ENCODE peak calls at places on chromosomes 12 and 14, in four cellular contexts. L is GM20000, W is astrocyte of the cerebellum, T is fibroblast of lung. S is an unnamed sample.

GRCh38 chr14:60183724-60184596 is 18.8 kb upstream of the DHRS7 start:
- DNase-seq in L (no peak), W (peak), T (peak), S (peak)

GRCh38 chr12:93813972-93814821 is 137.0 kb downstream of the CRADD start:
- DNase-seq in L (no peak), W (no peak), T (peak), S (no peak)

GRCh38 chr12:121668750-121669524 is 517 bp downstream of the MORN3 start:
- DNase-seq in L (no peak), W (peak), T (peak), S (no peak)

GRCh38 chr12:16880864-16881285 is 274.9 kb upstream of the LMO3 start:
- DNase-seq in L (no peak), W (no peak), T (no peak), S (no peak)

GRCh38 chr12:70830221-70831061 is 90.1 kb downstream of the PTPRR start:
- DNase-seq in L (no peak), W (no peak), T (no peak), S (no peak)

GRCh38 chr12:14557966-14558365 is 9.7 kb downstream of the PLBD1 start:
- DNase-seq in L (no peak), W (no peak), T (no peak), S (no peak)

GRCh38 chr12:89731614-89732013 is 23.0 kb upstream of the ATP2B1 start:
- DNase-seq in L (no peak), W (no peak), T (peak), S (no peak)

GRCh38 chr14:78356406-78356805 is 186.2 kb downstream of the NRXN3 start:
- DNase-seq in L (no peak), W (no peak), T (no peak), S (no peak)

GRCh38 chr12:98893126-98893525 is 248.0 kb downstream of the APAF1 start:
- DNase-seq in L (no peak), W (no peak), T (no peak), S (no peak)

GRCh38 chr12:124743479-124744272 is 120.0 kb downstream of the SCARB1 start:
- DNase-seq in L (no peak), W (no peak), T (no peak), S (no peak)

GRCh38 chr14:24232121-24232644 is at the start of gene NEDD8:
- DNase-seq in L (peak), W (peak), T (peak), S (peak)

GRCh38 chr12:68612245-68612644 is 1.5 kb downstream of the RAP1B start:
- DNase-seq in L (no peak), W (no peak), T (peak), S (no peak)

GRCh38 chr14:65290830-65291229 is 121.7 kb upstream of the FUT8 start:
- DNase-seq in L (no peak), W (peak), T (peak), S (peak)

GRCh38 chr12:111297703-111298426 is 71.0 kb downstream of the PHETA1 start:
- DNase-seq in L (no peak), W (no peak), T (no peak), S (no peak)

GRCh38 chr12:111276189-111276588 is 92.7 kb downstream of the PHETA1 start:
- DNase-seq in L (no peak), W (no peak), T (no peak), S (no peak)

GRCh38 chr14:103828315-103828967 is 18.9 kb downstream of the PPP1R13B start:
- DNase-seq in L (no peak), W (no peak), T (peak), S (no peak)

GRCh38 chr12:77648716-77649115 is 182.0 kb upstream of the NAV3 start:
- DNase-seq in L (no peak), W (no peak), T (peak), S (no peak)

GRCh38 chr12:5230151-5230550 is 186.5 kb downstream of the KCNA5 start:
- DNase-seq in L (no peak), W (peak), T (peak), S (no peak)

GRCh38 chr12:25497021-25497420 is 56.1 kb downstream of the LMNTD1 start:
- DNase-seq in L (no peak), W (no peak), T (peak), S (no peak)

S was measured in non-pigmented ciliary epithelial cell.